ENCODE peak calls at places on chromosome 15, in five cellular contexts. One of them, this sample, is unnamed.

GRCh38 chr15:96340611-96341464 is 10.3 kb downstream of the NR2F2 start:
- DNase-seq in esophagus squamous epithelium: no peak
- DNase-seq in GM12891: no peak
- DNase-seq in NB4: no peak
- DNase-seq in HCT116: no peak
- DNase-seq in this sample: no peak

GRCh38 chr15:62296756-62297507 is 131.8 kb upstream of the C2CD4B start:
- DNase-seq in NB4: no peak
- DNase-seq in GM12891: no peak
- DNase-seq in esophagus squamous epithelium: no peak
- DNase-seq in HCT116: no peak
- DNase-seq in this sample: no peak

GRCh38 chr15:28125673-28126651 is 26.8 kb upstream of the OCA2 start:
- DNase-seq in esophagus squamous epithelium: no peak
- DNase-seq in HCT116: peak
- DNase-seq in NB4: peak
- DNase-seq in GM12891: no peak
- DNase-seq in this sample: peak

GRCh38 chr15:81106560-81106959 is 27.5 kb upstream of the CFAP161 start:
- DNase-seq in esophagus squamous epithelium: no peak
- DNase-seq in NB4: peak
- DNase-seq in GM12891: no peak
- DNase-seq in HCT116: peak
- DNase-seq in this sample: peak

GRCh38 chr15:70126382-70126781 is 28.7 kb upstream of the TLE3 start:
- DNase-seq in HCT116: no peak
- DNase-seq in NB4: no peak
- DNase-seq in GM12891: no peak
- DNase-seq in esophagus squamous epithelium: no peak
- DNase-seq in this sample: no peak

GRCh38 chr15:70792171-70792573 is 28.8 kb upstream of the UACA start:
- DNase-seq in esophagus squamous epithelium: no peak
- DNase-seq in GM12891: no peak
- DNase-seq in HCT116: peak
- DNase-seq in NB4: no peak
- DNase-seq in this sample: no peak

GRCh38 chr15:50872832-50873231 is 35.7 kb upstream of the AP4E1 start:
- DNase-seq in NB4: no peak
- DNase-seq in HCT116: no peak
- DNase-seq in esophagus squamous epithelium: no peak
- DNase-seq in GM12891: no peak
- DNase-seq in this sample: no peak

GRCh38 chr15:72770673-72771328 is 12.8 kb downstream of the ADPGK start:
- DNase-seq in HCT116: no peak
- DNase-seq in NB4: no peak
- DNase-seq in GM12891: no peak
- DNase-seq in esophagus squamous epithelium: no peak
- DNase-seq in this sample: no peak

GRCh38 chr15:71753346-71753745 is 57.0 kb upstream of the NR2E3 start:
- DNase-seq in GM12891: no peak
- DNase-seq in esophagus squamous epithelium: no peak
- DNase-seq in HCT116: no peak
- DNase-seq in NB4: no peak
- DNase-seq in this sample: no peak

GRCh38 chr15:57329582-57330367 is 46.5 kb upstream of the CGNL1 start:
- DNase-seq in NB4: peak
- DNase-seq in esophagus squamous epithelium: no peak
- DNase-seq in HCT116: no peak
- DNase-seq in GM12891: no peak
- DNase-seq in this sample: no peak

GRCh38 chr15:76347507-76348055 is 11.0 kb downstream of the ISL2 start:
- DNase-seq in NB4: no peak
- DNase-seq in HCT116: no peak
- DNase-seq in esophagus squamous epithelium: no peak
- DNase-seq in GM12891: no peak
- DNase-seq in this sample: no peak

GRCh38 chr15:73915085-73915484 is 11.2 kb upstream of the LOXL1 start:
- DNase-seq in GM12891: no peak
- DNase-seq in esophagus squamous epithelium: no peak
- DNase-seq in NB4: no peak
- DNase-seq in HCT116: no peak
- DNase-seq in this sample: no peak

GRCh38 chr15:55407949-55408766 is at the start of the genes CCPG1 and PIERCE2:
- DNase-seq in GM12891: peak
- DNase-seq in esophagus squamous epithelium: peak
- DNase-seq in HCT116: peak
- DNase-seq in NB4: peak
- DNase-seq in this sample: peak
- TF ChIP-seq POLR2A in GM12891: no peak
- TF ChIP-seq POLR2A in esophagus squamous epithelium: no peak
- TF ChIP-seq POLR2A in HCT116: no peak
- TF ChIP-seq POLR2A in NB4: peak
- TF ChIP-seq POLR2A in this sample: peak

GRCh38 chr15:29517829-29518228 is 248.2 kb upstream of the NSMCE3 start:
- DNase-seq in GM12891: no peak
- DNase-seq in HCT116: no peak
- DNase-seq in NB4: no peak
- DNase-seq in esophagus squamous epithelium: no peak
- DNase-seq in this sample: no peak
- TF ChIP-seq POLR2A in GM12891: no peak
- TF ChIP-seq POLR2A in HCT116: no peak
- TF ChIP-seq POLR2A in NB4: no peak
- TF ChIP-seq POLR2A in esophagus squamous epithelium: no peak
- TF ChIP-seq POLR2A in this sample: no peak

DNA sequence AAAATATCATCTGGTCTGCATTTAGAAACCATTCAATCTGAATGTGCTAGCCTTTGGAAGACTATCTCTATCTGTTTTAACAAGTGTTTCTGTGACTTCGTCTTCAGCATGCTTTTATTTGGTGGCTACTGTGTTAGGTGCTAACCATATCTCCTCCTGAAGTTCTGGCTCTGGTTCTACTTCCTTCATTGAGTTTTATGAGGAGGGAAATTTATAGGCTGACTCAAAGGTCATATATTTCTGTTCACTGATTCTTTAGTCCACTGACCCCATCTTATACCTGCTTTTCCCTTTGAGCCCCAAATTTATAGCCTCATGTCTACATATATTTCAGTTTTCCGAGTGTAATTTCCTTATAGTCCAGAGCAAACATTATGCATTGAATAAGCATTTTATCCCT is 295.0 kb upstream of the RASGRP1 start:
- DNase-seq in GM12891: no peak
- DNase-seq in HCT116: no peak
- DNase-seq in esophagus squamous epithelium: no peak
- DNase-seq in NB4: no peak
- DNase-seq in this sample: no peak
- TF ChIP-seq POLR2A in GM12891: no peak
- TF ChIP-seq POLR2A in HCT116: no peak
- TF ChIP-seq POLR2A in esophagus squamous epithelium: no peak
- TF ChIP-seq POLR2A in NB4: no peak
- TF ChIP-seq POLR2A in this sample: no peak

GRCh38 chr15:44728576-44729393 is 7.5 kb upstream of the TRIM69 start:
- DNase-seq in HCT116: peak
- DNase-seq in esophagus squamous epithelium: peak
- DNase-seq in GM12891: no peak
- DNase-seq in NB4: peak
- DNase-seq in this sample: peak
- TF ChIP-seq POLR2A in HCT116: peak
- TF ChIP-seq POLR2A in esophagus squamous epithelium: no peak
- TF ChIP-seq POLR2A in GM12891: peak
- TF ChIP-seq POLR2A in NB4: peak
- TF ChIP-seq POLR2A in this sample: peak

GRCh38 chr15:90400005-90400758 is 12.1 kb downstream of the IQGAP1 start:
- DNase-seq in HCT116: no peak
- DNase-seq in GM12891: no peak
- DNase-seq in esophagus squamous epithelium: no peak
- DNase-seq in NB4: peak
- DNase-seq in this sample: no peak
- TF ChIP-seq POLR2A in HCT116: no peak
- TF ChIP-seq POLR2A in GM12891: no peak
- TF ChIP-seq POLR2A in esophagus squamous epithelium: no peak
- TF ChIP-seq POLR2A in NB4: no peak
- TF ChIP-seq POLR2A in this sample: no peak

GRCh38 chr15:67183443-67184169 is 70.9 kb downstream of the AAGAB start:
- DNase-seq in HCT116: no peak
- DNase-seq in GM12891: no peak
- DNase-seq in NB4: no peak
- DNase-seq in esophagus squamous epithelium: no peak
- DNase-seq in this sample: no peak

GRCh38 chr15:67180035-67180434 is 74.4 kb downstream of the AAGAB start:
- DNase-seq in HCT116: no peak
- DNase-seq in esophagus squamous epithelium: no peak
- DNase-seq in NB4: no peak
- DNase-seq in GM12891: no peak
- DNase-seq in this sample: no peak

GRCh38 chr15:67179411-67179995 is 75.0 kb downstream of the AAGAB start:
- DNase-seq in esophagus squamous epithelium: no peak
- DNase-seq in HCT116: no peak
- DNase-seq in NB4: no peak
- DNase-seq in GM12891: no peak
- DNase-seq in this sample: peak

GRCh38 chr15:67180514-67181191 is 73.8 kb downstream of the AAGAB start:
- DNase-seq in HCT116: no peak
- DNase-seq in GM12891: no peak
- DNase-seq in esophagus squamous epithelium: no peak
- DNase-seq in NB4: no peak
- DNase-seq in this sample: no peak

DNA sequence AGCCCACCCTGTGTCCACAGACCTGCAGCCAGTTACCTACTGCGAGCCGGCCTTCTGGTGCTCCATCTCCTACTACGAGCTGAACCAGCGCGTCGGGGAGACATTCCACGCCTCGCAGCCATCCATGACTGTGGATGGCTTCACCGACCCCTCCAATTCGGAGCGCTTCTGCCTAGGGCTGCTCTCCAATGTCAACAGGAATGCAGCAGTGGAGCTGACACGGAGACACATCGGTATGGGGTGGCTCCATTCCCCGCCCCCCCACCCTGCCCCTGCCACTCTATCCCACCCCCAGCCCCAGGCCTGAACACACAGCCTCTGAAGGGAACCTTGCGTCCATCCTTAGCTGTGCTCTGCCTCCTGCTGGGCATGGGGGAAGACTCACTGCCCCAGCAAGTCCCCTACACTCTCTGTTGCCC is 73.2 kb downstream of the AAGAB start:
- DNase-seq in esophagus squamous epithelium: no peak
- DNase-seq in NB4: no peak
- DNase-seq in GM12891: no peak
- DNase-seq in HCT116: no peak
- DNase-seq in this sample: peak
- TF ChIP-seq POLR2A in esophagus squamous epithelium: no peak
- TF ChIP-seq POLR2A in NB4: no peak
- TF ChIP-seq POLR2A in GM12891: no peak
- TF ChIP-seq POLR2A in HCT116: no peak
- TF ChIP-seq POLR2A in this sample: no peak

DNA sequence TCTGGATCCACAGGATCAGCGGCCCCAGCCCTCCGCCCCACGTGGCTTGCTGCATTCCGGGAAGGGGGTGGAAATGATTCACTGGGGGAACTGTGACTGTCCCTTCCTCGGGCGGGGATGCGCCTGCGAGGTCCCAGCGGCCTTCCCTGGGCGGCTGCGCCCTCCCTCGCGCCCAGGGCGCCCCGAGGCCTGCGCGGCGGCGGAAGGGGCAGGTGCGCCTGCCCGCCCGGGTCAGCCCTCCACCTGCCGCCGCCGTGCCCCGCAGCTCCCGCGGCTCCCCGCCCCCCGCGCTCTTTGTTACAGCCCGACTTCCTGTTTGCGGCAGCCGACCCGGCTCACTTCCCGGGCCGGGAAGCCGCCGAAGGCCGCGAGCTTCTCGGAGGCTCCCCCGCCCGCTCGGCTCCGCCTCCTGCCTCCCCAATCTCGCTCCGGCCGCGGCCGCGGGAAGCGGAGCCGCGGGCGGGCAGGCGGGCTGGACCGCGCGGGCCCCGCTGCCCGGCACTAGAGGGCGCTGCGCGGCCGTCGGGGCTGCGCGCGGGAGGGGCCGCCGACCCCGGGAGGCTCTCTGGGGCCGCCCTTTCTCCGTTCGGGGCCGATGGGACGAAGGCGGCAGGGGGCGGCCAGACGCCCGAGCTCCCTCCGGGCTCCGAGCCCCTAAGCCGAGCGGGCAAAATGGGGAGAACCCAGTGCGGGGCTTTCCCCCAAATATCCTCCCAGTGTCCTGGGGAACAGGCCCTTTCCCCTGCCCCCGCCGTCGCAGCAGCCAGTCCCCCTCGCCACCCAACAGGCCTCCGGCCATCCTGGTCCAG is 11.5 kb upstream of the CHAC1 start:
- DNase-seq in GM12891: peak
- DNase-seq in esophagus squamous epithelium: no peak
- DNase-seq in HCT116: no peak
- DNase-seq in NB4: peak
- DNase-seq in this sample: peak
- TF ChIP-seq POLR2A in GM12891: no peak
- TF ChIP-seq POLR2A in esophagus squamous epithelium: no peak
- TF ChIP-seq POLR2A in HCT116: peak
- TF ChIP-seq POLR2A in NB4: no peak
- TF ChIP-seq POLR2A in this sample: no peak

DNA sequence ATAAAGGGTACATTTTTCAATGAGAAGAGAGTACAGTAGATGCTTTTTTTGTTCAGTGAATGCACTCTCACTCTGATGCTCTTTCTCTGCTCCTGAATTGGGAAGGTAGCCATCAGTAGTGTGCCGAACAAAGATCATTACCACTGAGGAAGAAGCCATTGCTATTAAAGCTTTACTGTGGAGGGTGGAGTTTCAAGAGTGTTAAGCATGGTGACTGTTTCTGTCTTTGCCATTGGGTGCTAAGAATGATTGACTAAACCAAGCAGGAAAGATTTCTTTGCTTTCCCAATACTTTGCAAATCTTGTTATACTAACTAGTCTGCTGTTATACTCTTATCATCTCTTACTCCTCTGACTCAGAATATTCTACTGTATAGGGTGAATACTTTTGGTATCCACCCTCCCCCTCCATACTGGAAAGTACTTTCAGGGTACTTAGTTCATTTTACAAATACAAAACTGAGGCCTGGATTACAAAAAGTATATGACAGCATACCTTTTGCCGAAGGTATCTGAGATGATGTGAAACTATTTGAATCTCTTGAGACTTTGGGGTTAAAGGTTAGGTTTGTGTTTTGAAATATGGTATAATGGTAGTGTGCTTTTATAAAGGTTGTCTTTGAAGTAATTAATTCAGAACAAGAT is 1.7 kb downstream of the RAB11A start:
- DNase-seq in HCT116: no peak
- DNase-seq in esophagus squamous epithelium: no peak
- DNase-seq in GM12891: peak
- DNase-seq in NB4: peak
- DNase-seq in this sample: peak
- TF ChIP-seq POLR2A in HCT116: no peak
- TF ChIP-seq POLR2A in esophagus squamous epithelium: no peak
- TF ChIP-seq POLR2A in GM12891: peak
- TF ChIP-seq POLR2A in NB4: no peak
- TF ChIP-seq POLR2A in this sample: no peak

This sample was measured in erythroblast.